ENCODE peak calls at places on chromosome 13, in six cellular contexts. M is GM23338, A is hepatocyte, Z is MM.1S, X is neural progenitor cell, I is HCT116. W is an unnamed sample.

GRCh38 chr13:102729560-102730275 is 34.9 kb upstream of the METTL21C start:
- DNase-seq in I (no peak), A (no peak), Z (no peak), X (no peak), M (peak; percentile 17), W (peak; percentile 58)

GRCh38 chr13:88526186-88526852 is 855.1 kb downstream of the SLITRK5 start:
- DNase-seq in X (peak; percentile 60), M (peak; percentile 83), Z (no peak), A (no peak), I (no peak), W (no peak)

GRCh38 chr13:26487781-26488180 is 69.7 kb upstream of the WASF3 start:
- DNase-seq in A (no peak), X (no peak), M (no peak), I (no peak), Z (no peak), W (no peak)

GRCh38 chr13:19632915-19633339 is 532 bp upstream of the MPHOSPH8 start:
- DNase-seq in I (no peak), X (no peak), Z (no peak), M (no peak), A (no peak), W (no peak)

GRCh38 chr13:25137624-25137892 is 34.5 kb downstream of the AMER2 start:
- DNase-seq in I (no peak), M (no peak), Z (no peak), A (no peak), X (no peak), W (no peak)

GRCh38 chr13:50144473-50145160 is 129.4 kb downstream of the KCNRG start:
- DNase-seq in A (no peak), X (no peak), Z (no peak), I (no peak), M (no peak), W (peak; percentile 50)

GRCh38 chr13:110475550-110476219 is 85.8 kb downstream of the RAB20 start:
- DNase-seq in X (no peak), A (no peak), Z (no peak), M (no peak), I (no peak), W (no peak)

GRCh38 chr13:31540316-31540715 is 199.0 kb upstream of the RXFP2 start:
- DNase-seq in A (no peak), X (no peak), I (no peak), M (no peak), Z (no peak), W (peak; percentile 22)

GRCh38 chr13:67880916-67881315 is 650.8 kb upstream of the PCDH9 start:
- DNase-seq in X (no peak), M (no peak), I (no peak), Z (no peak), A (no peak), W (no peak)

GRCh38 chr13:107977175-107977574 is 238.2 kb downstream of the LIG4 start:
- DNase-seq in M (no peak), Z (no peak), A (no peak), X (no peak), I (no peak), W (no peak)

GRCh38 chr13:89951341-89951740 is 1396.1 kb upstream of the MIR17HG start:
- DNase-seq in Z (no peak), A (no peak), M (no peak), I (no peak), X (peak; percentile 28), W (peak; percentile 11)

GRCh38 chr13:91346062-91346461 is 1.4 kb upstream of the MIR17HG start:
- DNase-seq in Z (no peak), X (no peak), A (no peak), I (no peak), M (no peak), W (no peak)

GRCh38 chr13:25286308-25286968 is 850 bp downstream of the MTMR6 start:
- DNase-seq in A (peak; percentile 46), M (peak; percentile 36), X (peak; percentile 47), I (no peak), Z (no peak), W (peak; percentile 81)

GRCh38 chr13:25910243-25910642 is 141.6 kb downstream of the SHISA2 start:
- DNase-seq in Z (no peak), X (peak; percentile 57), A (peak; percentile 38), I (no peak), M (no peak), W (no peak)

GRCh38 chr13:87820221-87820620 is 149.1 kb downstream of the SLITRK5 start:
- DNase-seq in X (no peak), I (no peak), Z (no peak), M (no peak), A (no peak), W (no peak)

GRCh38 chr13:112842343-112842856 is 126.6 kb upstream of the MCF2L start:
- DNase-seq in X (peak; percentile 71), M (peak; percentile 32), A (no peak), I (no peak), Z (peak; percentile 40), W (no peak)

GRCh38 chr13:33560722-33561121 is 257.2 kb upstream of the RFC3 start:
- DNase-seq in M (no peak), A (no peak), Z (no peak), X (no peak), I (no peak), W (peak; percentile 34)

GRCh38 chr13:20182231-20182846 is 10.4 kb downstream of the GJB2 start:
- DNase-seq in X (peak; percentile 81), Z (peak; percentile 53), M (peak; percentile 79), I (peak; percentile 57), A (peak; percentile 86), W (peak; percentile 83)

GRCh38 chr13:73465629-73465974 is 406.8 kb downstream of the KLF5 start:
- DNase-seq in Z (no peak), A (peak; percentile 56), M (no peak), X (no peak), I (peak; percentile 26), W (peak; percentile 42)

GRCh38 chr13:101567841-101568240 is 115.4 kb downstream of the ITGBL1 start:
- DNase-seq in Z (no peak), X (no peak), M (no peak), A (no peak), I (no peak), W (no peak)

DNA sequence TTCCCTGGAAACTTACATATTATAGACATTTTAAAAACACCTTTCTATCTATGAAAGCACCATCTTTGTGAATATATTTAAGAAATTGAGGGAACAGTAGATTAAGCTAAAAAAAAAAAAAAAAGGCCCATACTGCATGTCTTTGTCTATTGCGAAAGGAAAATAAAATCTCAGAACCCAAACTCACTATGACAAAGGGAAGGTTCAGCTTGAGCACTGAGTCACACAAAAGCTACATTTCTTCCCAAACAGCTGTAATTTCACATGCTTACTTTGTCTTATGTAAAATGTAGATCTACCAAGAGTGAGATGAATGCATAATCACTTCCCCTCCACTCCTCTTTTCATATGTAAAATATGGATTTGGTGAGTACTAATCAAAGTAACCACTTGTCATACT is 640.0 kb upstream of the KLF12 start:
- DNase-seq in I (no peak), X (no peak), M (no peak), Z (no peak), A (no peak), W (peak; percentile 78)
- TF ChIP-seq EZH2 in I (no peak), X (no peak), M (no peak), Z (no peak), A (no peak), W (no peak)

GRCh38 chr13:38223093-38223492 is 126.6 kb upstream of the UFM1 start:
- DNase-seq in I (no peak), X (peak; percentile 66), Z (no peak), A (peak; percentile 19), M (peak; percentile 72), W (peak; percentile 35)
- TF ChIP-seq EZH2phosphoT487 in I (no peak), X (no peak), Z (no peak), A (no peak), M (no peak), W (no peak)

GRCh38 chr13:98324105-98324504 is 147.0 kb upstream of the RNF113B start:
- DNase-seq in X (no peak), A (no peak), M (no peak), I (no peak), Z (no peak), W (peak; percentile 73)
- H3K27ac ChIP-seq in X (no peak overlapping the region), A (no peak overlapping the region), M (no peak overlapping the region), I (no peak overlapping the region), Z (no peak overlapping the region), W (no peak overlapping the region)

DNA sequence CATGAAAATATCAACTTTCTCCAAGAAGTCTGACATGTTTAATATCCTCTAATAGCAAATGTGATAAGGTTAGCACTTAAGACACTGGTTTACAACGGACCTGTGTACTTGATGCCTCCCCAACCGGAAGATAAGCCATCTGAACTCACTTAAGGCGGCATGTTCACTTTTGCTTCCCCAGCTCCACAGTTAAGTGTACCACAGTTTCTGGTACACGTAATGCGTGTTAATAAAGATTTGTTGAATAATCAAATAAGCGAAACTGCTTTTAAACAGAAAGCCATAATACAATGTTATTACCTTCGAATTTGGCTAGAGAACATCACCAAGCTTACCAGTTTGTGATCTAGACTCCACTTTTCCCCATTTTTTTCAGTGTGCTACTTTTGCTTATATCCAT is 1.4 kb upstream of the PAN3 start:
- DNase-seq in X (no peak), M (no peak), Z (peak; percentile 13), A (peak; percentile 6), I (no peak), W (peak; percentile 9)
- TF ChIP-seq EZH2 in X (no peak), M (no peak), Z (no peak), A (no peak), I (no peak), W (no peak)

GRCh38 chr13:99525967-99526366 is 24.7 kb downstream of the TM9SF2 start:
- DNase-seq in M (no peak), X (no peak), Z (no peak), A (no peak), I (no peak), W (no peak)

GRCh38 chr13:99526549-99526948 is 25.3 kb downstream of the TM9SF2 start:
- DNase-seq in M (no peak), A (no peak), Z (no peak), X (peak; percentile 5), I (no peak), W (no peak)

GRCh38 chr13:99517984-99518383 is 16.7 kb downstream of the TM9SF2 start:
- DNase-seq in I (no peak), A (no peak), X (no peak), M (no peak), Z (no peak), W (no peak)

GRCh38 chr13:99523838-99524237 is 22.6 kb downstream of the TM9SF2 start:
- DNase-seq in X (no peak), I (no peak), Z (no peak), A (no peak), M (no peak), W (no peak)

GRCh38 chr13:99522288-99522687 is 21.0 kb downstream of the TM9SF2 start:
- DNase-seq in I (no peak), A (no peak), X (no peak), M (no peak), Z (no peak), W (peak; percentile 50)
- TF ChIP-seq EZH2phosphoT487 in I (no peak), A (no peak), X (no peak), M (no peak), Z (no peak), W (no peak)